ENCODE peak calls at places on chromosome 10, in five cellular contexts. O is prostate gland, V is DND-41, N is lower lobe of right lung, B is right lobe of liver. J is an unnamed sample.

GRCh38 chr10:7986851-7987250 is 67.6 kb upstream of the GATA3 start:
- DNase-seq in O (no peak), V (no peak), N (no peak), B (no peak), J (no peak)

GRCh38 chr10:6843477-6843876 is 263.4 kb upstream of the PRKCQ start:
- DNase-seq in O (no peak), V (peak; percentile 24), N (no peak), B (no peak), J (no peak)

GRCh38 chr10:43878386-43878785 is 229.7 kb upstream of the ZNF32 start:
- DNase-seq in O (no peak), V (no peak), N (peak; percentile 44), B (no peak), J (no peak)

GRCh38 chr10:28331821-28332220 is 29.0 kb upstream of the MPP7 start:
- DNase-seq in O (no peak), V (no peak), N (no peak), B (no peak), J (no peak)

GRCh38 chr10:89301721-89302445 is at the start of gene IFIT2:
- DNase-seq in O (peak; percentile 50), V (peak; percentile 49), N (no peak), B (peak; percentile 54), J (peak; percentile 66)

GRCh38 chr10:3911241-3911640 is 126.2 kb upstream of the KLF6 start:
- DNase-seq in O (no peak), V (no peak), N (no peak), B (no peak), J (no peak)

GRCh38 chr10:132836248-132836831 is 50.4 kb upstream of the NKX6-2 start:
- DNase-seq in O (no peak), V (no peak), N (no peak), B (peak; percentile 87), J (no peak)

GRCh38 chr10:132368881-132369635 is 27.9 kb upstream of the PWWP2B start:
- DNase-seq in O (no peak), V (no peak), N (peak; percentile 30), B (peak; percentile 6), J (no peak)

GRCh38 chr10:3857318-3857717 is 72.3 kb upstream of the KLF6 start:
- DNase-seq in O (no peak), V (no peak), N (no peak), B (no peak), J (no peak)

GRCh38 chr10:83301732-83302131 is 837.6 kb upstream of the GHITM start:
- DNase-seq in O (no peak), V (no peak), N (no peak), B (no peak), J (no peak)

GRCh38 chr10:110008518-110009339 is 945 bp downstream of the ADD3 start:
- DNase-seq in O (peak; percentile 56), V (peak; percentile 54), N (peak; percentile 53), B (peak; percentile 66), J (peak; percentile 26)

GRCh38 chr10:37975407-37975991 is 948 bp downstream of the ZNF25 start:
- DNase-seq in O (no peak), V (peak; percentile 15), N (no peak), B (no peak), J (peak; percentile 16)

GRCh38 chr10:116408716-116409115 is 18.9 kb upstream of the PNLIPRP3 start:
- DNase-seq in O (no peak), V (no peak), N (no peak), B (no peak), J (no peak)

GRCh38 chr10:60384708-60385398 is 4.8 kb downstream of the ANK3 start:
- DNase-seq in O (no peak), V (no peak), N (no peak), B (no peak), J (no peak)

GRCh38 chr10:131577786-131578471 is 266.4 kb upstream of the TCERG1L start:
- DNase-seq in O (no peak), V (no peak), N (no peak), B (peak; percentile 33), J (no peak)

DNA sequence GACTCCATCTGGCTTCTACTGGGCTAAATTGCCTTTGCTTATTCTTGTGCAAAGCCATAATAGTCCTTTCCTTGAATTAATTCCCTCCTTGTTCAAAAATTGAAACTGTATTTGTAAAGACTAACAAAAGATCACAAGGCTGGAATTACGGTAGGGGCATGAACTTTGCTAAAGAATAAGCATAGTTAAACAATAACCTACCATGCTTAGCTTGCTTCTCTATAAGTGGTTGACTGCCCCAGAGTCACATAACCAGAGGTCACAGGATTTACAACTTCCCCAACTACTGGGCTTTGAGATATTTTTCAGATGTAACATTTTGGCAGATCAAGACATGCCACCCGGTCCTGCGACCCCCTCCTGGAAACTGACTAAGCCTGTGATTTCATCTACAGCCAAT is 181.4 kb downstream of the GPAM start:
- DNase-seq in O (no peak), V (no peak), N (no peak), B (no peak), J (no peak)
- H3K27me3 ChIP-seq in O (no peaks in the 10 kb centered on the region), V (no peaks in the 10 kb centered on the region), N (no peaks in the 10 kb centered on the region), B (no peaks in the 10 kb centered on the region), J (no peaks in the 10 kb centered on the region)

GRCh38 chr10:96794786-96795733 is 37.0 kb upstream of the LCOR start:
- DNase-seq in O (no peak), V (no peak), N (no peak), B (no peak), J (no peak)

GRCh38 chr10:96803265-96803664 is 28.8 kb upstream of the LCOR start:
- DNase-seq in O (no peak), V (no peak), N (no peak), B (no peak), J (no peak)

GRCh38 chr10:96791902-96792301 is 40.2 kb upstream of the LCOR start:
- DNase-seq in O (no peak), V (no peak), N (no peak), B (no peak), J (no peak)

DNA sequence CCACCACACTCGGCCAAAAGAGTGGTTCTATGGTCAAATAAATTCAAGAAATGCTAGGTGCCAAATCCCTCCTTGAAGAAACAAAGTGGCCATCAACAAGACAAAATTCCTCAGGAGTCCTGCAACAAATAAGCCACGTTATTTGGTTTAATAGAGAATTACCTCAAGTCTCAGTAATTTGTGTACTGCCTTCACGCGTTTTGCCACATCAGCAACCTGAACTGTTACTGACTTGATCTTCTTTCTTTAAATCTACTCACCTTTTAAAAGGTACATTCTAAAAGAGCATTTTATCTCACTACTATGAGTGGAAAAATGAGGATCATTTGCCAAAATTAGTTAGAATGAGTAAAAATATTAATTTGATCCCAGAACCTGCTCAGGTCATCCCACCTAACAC is 34.6 kb upstream of the LCOR start:
- DNase-seq in O (no peak), V (no peak), N (no peak), B (no peak), J (no peak)
- TF ChIP-seq CTCF in O (no peak), V (no peak), N (no peak), B (no peak), J (no peak)

GRCh38 chr10:114631678-114632417 is 26.2 kb downstream of the ABLIM1 start:
- DNase-seq in O (no peak), V (no peak), N (peak; percentile 54), B (peak; percentile 91), J (peak; percentile 32)

GRCh38 chr10:114635797-114636550 is 22.1 kb downstream of the ABLIM1 start:
- DNase-seq in O (peak; percentile 28), V (no peak), N (no peak), B (no peak), J (no peak)

GRCh38 chr10:114634607-114634974 is 23.5 kb downstream of the ABLIM1 start:
- DNase-seq in O (peak; percentile 24), V (no peak), N (peak; percentile 74), B (no peak), J (no peak)

GRCh38 chr10:114632869-114633715 is 25.0 kb downstream of the ABLIM1 start:
- DNase-seq in O (no peak), V (no peak), N (peak; percentile 52), B (peak; percentile 64), J (no peak)

DNA sequence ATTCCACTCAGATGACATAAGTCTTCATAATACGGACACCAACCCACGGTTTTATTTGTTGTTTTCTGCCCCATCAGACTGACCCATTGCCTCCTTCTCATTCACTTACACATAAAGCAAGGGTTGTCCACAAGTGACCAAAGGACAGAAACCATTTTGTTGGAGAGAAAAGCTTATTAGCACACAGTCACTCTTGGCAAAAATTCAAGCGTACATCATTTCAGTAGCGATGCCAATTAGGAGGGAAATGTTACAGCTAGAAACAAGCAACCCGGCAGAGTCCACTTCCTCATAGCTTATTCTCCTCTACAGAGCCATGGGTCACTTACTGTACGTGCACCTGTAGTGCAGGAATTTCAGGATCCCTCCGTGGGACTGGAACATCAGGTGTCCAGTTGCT is 23.0 kb downstream of the ABLIM1 start:
- DNase-seq in O (no peak), V (no peak), N (no peak), B (no peak), J (no peak)
- H3K4me3 ChIP-seq in O (no peak overlapping the region), V (no peak overlapping the region), N (no peak overlapping the region), B (no peak overlapping the region), J (no peak overlapping the region)

DNA sequence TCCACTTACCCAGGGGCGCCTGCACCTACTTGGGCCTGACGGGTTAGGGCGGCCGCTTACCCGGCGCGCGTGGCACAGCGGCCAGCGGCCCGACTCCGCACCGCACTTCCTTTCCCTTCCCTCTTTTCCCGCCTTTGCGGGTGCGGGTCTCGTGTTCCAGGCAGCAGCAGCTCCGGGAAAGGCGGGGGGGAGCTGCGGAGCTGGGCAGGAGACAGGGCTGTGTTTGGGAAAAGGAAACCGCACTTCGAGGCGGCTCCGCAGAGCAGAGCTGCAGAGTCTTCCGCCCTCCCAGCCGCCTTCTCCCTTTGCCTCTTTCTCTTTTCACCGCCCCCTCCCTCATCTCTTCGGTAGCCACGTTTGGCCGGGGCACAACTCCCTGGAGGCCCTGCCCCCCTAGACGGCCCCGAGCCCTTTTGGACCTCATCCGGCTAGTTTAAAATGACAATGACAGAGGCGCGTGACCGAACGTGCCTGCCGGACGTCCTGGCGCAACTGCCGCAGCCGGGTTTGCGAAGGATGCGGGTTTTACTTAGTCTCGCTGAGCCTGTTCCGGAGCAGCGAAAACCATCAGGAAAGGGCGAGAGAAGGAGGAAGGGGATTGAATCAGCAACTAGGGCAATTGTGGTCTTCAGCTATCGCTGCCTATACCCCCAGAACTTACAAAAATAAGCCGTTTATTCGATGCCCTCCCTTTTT is 7.9 kb upstream of the PAX2 start:
- DNase-seq in O (no peak), V (no peak), N (no peak), B (no peak), J (no peak)
- H3K27me3 ChIP-seq in O (peaks cover 65% of the 10 kb centered on the region), V (peaks cover 38% of the 10 kb centered on the region), N (peaks cover 97% of the 10 kb centered on the region), B (peaks cover 60% of the 10 kb centered on the region), J (peaks cover 14% of the 10 kb centered on the region)

DNA sequence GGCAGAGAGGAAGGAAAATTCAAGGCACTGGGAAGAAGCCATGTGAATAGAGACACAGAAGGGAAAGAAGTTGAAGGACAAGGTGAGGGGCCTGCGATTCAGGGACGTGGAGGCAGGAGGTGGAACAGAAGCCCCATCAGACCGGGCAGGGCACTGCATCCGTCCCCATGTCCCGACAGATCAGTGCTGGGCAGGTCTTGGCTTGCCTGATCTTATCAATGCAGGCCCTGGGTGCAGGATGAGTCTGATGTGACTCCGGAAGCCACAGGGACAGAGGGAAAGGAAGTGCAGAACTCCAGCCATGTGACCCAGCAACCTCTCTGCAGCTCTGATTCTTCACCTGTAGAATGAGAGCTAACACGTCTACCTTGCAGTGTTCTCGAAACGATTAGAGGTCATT is 136.2 kb upstream of the CTBP2 start:
- DNase-seq in O (no peak), V (no peak), N (no peak), B (no peak), J (no peak)
- TF ChIP-seq CTCF in O (no peak), V (no peak), N (no peak), B (no peak), J (no peak)

J was measured in GM06990.